ENCODE peak calls at places on chromosomes 7 and 10, in ten cellular contexts. U is cardiac muscle cell, S is left lung, L is IMR-90, N is thoracic aorta, R is pancreas, K is A549, Q is neural progenitor cell, T is OCI-LY7, G is left ventricle myocardium inferior. B is an unnamed sample.
A peak's percentile ranks its signal among the peaks of the same experiment; 100 is the strongest.

GRCh38 chr7:80412842-80413241 is 99.0 kb downstream of the GNAT3 start:
- DNase-seq in U (no peak), Q (no peak), S (no peak), T (no peak), R (no peak), K (no peak), N (no peak), L (peak; percentile 75), G (no peak), B (no peak)

GRCh38 chr7:139153832-139154231 is 44.3 kb upstream of the ZC3HAV1 start:
- DNase-seq in T (no peak), R (no peak), L (peak; percentile 68), K (no peak), N (no peak), S (no peak), U (no peak), G (no peak), Q (no peak), B (no peak)

GRCh38 chr10:20877986-20878979 is 18.8 kb downstream of the NEBL start:
- DNase-seq in Q (no peak), G (no peak), L (no peak), K (no peak), S (no peak), N (no peak), U (no peak), R (no peak), T (no peak), B (no peak)

GRCh38 chr7:117092801-117093200 is 139.5 kb downstream of the ST7 start:
- DNase-seq in T (no peak), Q (no peak), U (no peak), S (no peak), N (no peak), R (peak; percentile 31), K (no peak), G (no peak), L (peak; percentile 84), B (no peak)

GRCh38 chr10:33822774-33823173 is 488.3 kb upstream of the NRP1 start:
- DNase-seq in L (no peak), U (no peak), S (no peak), T (no peak), G (no peak), K (no peak), R (no peak), N (no peak), Q (no peak), B (no peak)

GRCh38 chr7:159070422-159071148 is 74.1 kb downstream of the VIPR2 start:
- DNase-seq in L (no peak), T (no peak), R (no peak), K (no peak), Q (no peak), U (no peak), G (no peak), S (no peak), N (no peak), B (no peak)

GRCh38 chr10:103153302-103153759 is 39.7 kb downstream of the NT5C2 start:
- DNase-seq in T (no peak), Q (peak; percentile 38), K (no peak), G (no peak), U (peak; percentile 12), R (no peak), L (peak; percentile 36), S (no peak), N (no peak), B (no peak)

GRCh38 chr10:103180491-103180890 is 12.6 kb downstream of the NT5C2 start:
- DNase-seq in R (no peak), L (no peak), G (no peak), Q (no peak), K (no peak), N (no peak), U (no peak), T (peak; percentile 44), S (no peak), B (no peak)

GRCh38 chr7:82284936-82285519 is 158.5 kb downstream of the CACNA2D1 start:
- DNase-seq in T (no peak), Q (no peak), N (no peak), U (no peak), G (no peak), K (no peak), S (no peak), R (no peak), L (no peak), B (no peak)

GRCh38 chr7:12706900-12707536 is 19.6 kb downstream of the ARL4A start:
- DNase-seq in Q (no peak), L (peak; percentile 84), U (no peak), G (no peak), R (no peak), T (no peak), N (no peak), K (no peak), S (no peak), B (no peak)

GRCh38 chr10:122981066-122981464 is 864 bp downstream of the PSTK start:
- DNase-seq in S (no peak), G (no peak), K (peak; percentile 57), U (peak; percentile 24), Q (peak; percentile 51), L (peak; percentile 53), R (no peak), N (no peak), T (peak; percentile 64), B (no peak)

GRCh38 chr7:41189866-41190265 is 513.0 kb downstream of the INHBA start:
- DNase-seq in Q (no peak), G (no peak), K (peak; percentile 29), S (no peak), N (no peak), U (no peak), T (no peak), L (peak; percentile 97), R (no peak), B (no peak)

GRCh38 chr10:79356104-79356503 is 8.8 kb downstream of the PPIF start:
- DNase-seq in L (no peak), K (no peak), N (no peak), R (peak; percentile 13), T (no peak), U (no peak), S (no peak), Q (no peak), G (no peak), B (no peak)

GRCh38 chr7:19051767-19052375 is 65.6 kb downstream of the TWIST1 start:
- DNase-seq in G (peak; percentile 16), S (no peak), Q (peak; percentile 57), K (peak; percentile 20), U (no peak), T (peak; percentile 50), L (peak; percentile 38), N (no peak), R (no peak), B (peak; percentile 17)

GRCh38 chr10:15253951-15254807 is 85.7 kb upstream of the NMT2 start:
- DNase-seq in U (no peak), T (no peak), R (peak; percentile 30), N (no peak), Q (no peak), K (no peak), S (no peak), L (no peak), G (no peak), B (no peak)

GRCh38 chr10:14742815-14743214 is 31.9 kb downstream of the FAM107B start:
- DNase-seq in S (no peak), U (no peak), T (peak; percentile 73), N (no peak), G (no peak), Q (no peak), K (no peak), L (no peak), R (peak; percentile 58), B (no peak)

GRCh38 chr10:451021-451471 is 238.4 kb downstream of the DIP2C start:
- DNase-seq in T (peak; percentile 93), U (no peak), K (no peak), L (no peak), R (no peak), Q (no peak), G (no peak), N (no peak), S (no peak), B (no peak)

GRCh38 chr7:37759519-37759918 is 76.0 kb downstream of the GPR141 start:
- DNase-seq in R (no peak), U (no peak), G (no peak), K (no peak), Q (peak; percentile 46), S (no peak), L (no peak), T (no peak), N (no peak), B (peak; percentile 22)

GRCh38 chr10:112832361-112832878 is 117.6 kb upstream of the TCF7L2 start:
- DNase-seq in L (peak; percentile 18), R (no peak), T (no peak), G (no peak), K (no peak), U (no peak), N (no peak), S (no peak), Q (peak; percentile 29), B (no peak)

GRCh38 chr10:121405096-121405495 is 193.1 kb downstream of the FGFR2 start:
- DNase-seq in N (no peak), Q (no peak), K (no peak), L (no peak), R (no peak), T (no peak), G (no peak), U (no peak), S (no peak), B (no peak)
- H3K4me1 ChIP-seq in N (no peaks in the 10 kb centered on the region), Q (peaks cover 6% of the 10 kb centered on the region), K (no peaks in the 10 kb centered on the region), L (no peaks in the 10 kb centered on the region), R (no peaks in the 10 kb centered on the region), T (no peaks in the 10 kb centered on the region), G (peaks cover 7% of the 10 kb centered on the region), U (peaks cover 3% of the 10 kb centered on the region), S (no peaks in the 10 kb centered on the region), B (no peaks in the 10 kb centered on the region)

DNA sequence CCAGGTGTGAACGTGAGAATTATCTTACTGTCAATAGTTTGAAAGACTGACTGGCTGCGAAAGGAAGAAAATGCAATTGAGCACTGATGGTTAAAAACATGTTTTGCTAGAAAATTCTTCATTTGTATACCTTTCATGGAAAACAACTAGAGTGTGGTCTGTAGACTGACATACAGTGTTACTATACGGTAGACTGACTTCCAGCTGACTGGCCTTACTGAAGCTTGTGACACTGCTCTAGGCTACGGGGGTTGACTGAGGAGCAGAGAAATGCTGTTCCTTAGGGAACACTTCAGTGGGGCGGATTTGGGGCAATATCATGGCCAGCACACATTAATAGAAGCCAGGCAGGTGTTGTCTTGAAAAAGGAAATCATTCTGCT is 25.9 kb upstream of the DDC start:
- DNase-seq in S (no peak), G (no peak), R (no peak), K (no peak), Q (no peak), N (no peak), U (no peak), L (no peak), T (no peak), B (no peak)
- TF ChIP-seq CTCF in S (no peak), G (no peak), R (no peak), K (no peak), Q (no peak), N (no peak), U (no peak), L (no peak), T (no peak), B (no peak)

GRCh38 chr7:87345166-87345927 is at the start of gene CROT:
- DNase-seq in T (peak; percentile 95), L (peak; percentile 91), Q (peak; percentile 97), S (peak; percentile 97), N (peak; percentile 86), G (peak; percentile 98), K (peak; percentile 85), R (peak; percentile 95), U (peak; percentile 97), B (peak; percentile 97)
- H3K27ac ChIP-seq in T (peak within 1 kb of the TSS; percentile 57), L (peak within 1 kb of the TSS; percentile 88), Q (peak within 1 kb of the TSS; percentile 55), S (peak within 1 kb of the TSS; percentile 88), N (peak within 1 kb of the TSS; percentile 82), G (peak within 1 kb of the TSS; percentile 91), K (peak within 1 kb of the TSS; percentile 76), R (peak within 1 kb of the TSS; percentile 65), U (peak within 1 kb of the TSS; percentile 45), B (peak within 1 kb of the TSS; percentile 89)

GRCh38 chr10:127883516-127883915 is 9.2 kb downstream of the CLRN3 start:
- DNase-seq in G (no peak), K (no peak), S (no peak), U (no peak), Q (no peak), N (no peak), R (no peak), L (no peak), T (no peak), B (no peak)
- H3K4me1 ChIP-seq in G (peaks cover 20% of the 10 kb centered on the region), K (no peaks in the 10 kb centered on the region), S (no peaks in the 10 kb centered on the region), U (no peaks in the 10 kb centered on the region), Q (no peaks in the 10 kb centered on the region), N (peaks cover 17% of the 10 kb centered on the region), R (no peaks in the 10 kb centered on the region), L (no peaks in the 10 kb centered on the region), T (peaks cover 9% of the 10 kb centered on the region), B (no peaks in the 10 kb centered on the region)